ENCODE peak calls at places on chromosomes 1 and 21, in ten cellular contexts. One of them, this sample, is unnamed.

GRCh38 chr1:150365945-150366344 is 2.0 kb downstream of the RPRD2 start:
- DNase-seq in HCT116: no peak
- DNase-seq in progenitor cell of endocrine pancreas: no peak
- DNase-seq in HFFc6: no peak
- DNase-seq in RWPE1: no peak
- DNase-seq in right lobe of liver: no peak
- DNase-seq in cardiac fibroblast: peak; percentile 8
- DNase-seq in osteocyte: no peak
- DNase-seq in ovary: no peak
- DNase-seq in breast epithelium: no peak
- DNase-seq in this sample: no peak

GRCh38 chr1:90313756-90314155 is 318.8 kb downstream of the ZNF326 start:
- DNase-seq in HFFc6: no peak
- DNase-seq in cardiac fibroblast: no peak
- DNase-seq in osteocyte: no peak
- DNase-seq in RWPE1: no peak
- DNase-seq in HCT116: no peak
- DNase-seq in breast epithelium: no peak
- DNase-seq in right lobe of liver: no peak
- DNase-seq in progenitor cell of endocrine pancreas: no peak
- DNase-seq in ovary: no peak
- DNase-seq in this sample: no peak

GRCh38 chr1:28021064-28021463 is 61.3 kb downstream of the XKR8 start:
- DNase-seq in RWPE1: no peak
- DNase-seq in osteocyte: no peak
- DNase-seq in ovary: no peak
- DNase-seq in progenitor cell of endocrine pancreas: no peak
- DNase-seq in cardiac fibroblast: peak; percentile 43
- DNase-seq in right lobe of liver: no peak
- DNase-seq in breast epithelium: no peak
- DNase-seq in HFFc6: no peak
- DNase-seq in HCT116: no peak
- DNase-seq in this sample: no peak

GRCh38 chr1:150973826-150974579 is 632 bp downstream of the CERS2 start:
- DNase-seq in HFFc6: no peak
- DNase-seq in right lobe of liver: peak; percentile 61
- DNase-seq in cardiac fibroblast: no peak
- DNase-seq in osteocyte: no peak
- DNase-seq in RWPE1: no peak
- DNase-seq in ovary: peak; percentile 45
- DNase-seq in HCT116: no peak
- DNase-seq in progenitor cell of endocrine pancreas: no peak
- DNase-seq in breast epithelium: no peak
- DNase-seq in this sample: no peak

GRCh38 chr21:43766734-43767497 is 9.2 kb downstream of the CSTB start:
- DNase-seq in breast epithelium: no peak
- DNase-seq in progenitor cell of endocrine pancreas: no peak
- DNase-seq in right lobe of liver: no peak
- DNase-seq in cardiac fibroblast: no peak
- DNase-seq in osteocyte: no peak
- DNase-seq in HFFc6: no peak
- DNase-seq in HCT116: no peak
- DNase-seq in ovary: peak; percentile 54
- DNase-seq in RWPE1: no peak
- DNase-seq in this sample: no peak

GRCh38 chr1:37944091-37944763 is 2.6 kb downstream of the INPP5B start:
- DNase-seq in osteocyte: no peak
- DNase-seq in RWPE1: no peak
- DNase-seq in HFFc6: peak; percentile 25
- DNase-seq in breast epithelium: no peak
- DNase-seq in progenitor cell of endocrine pancreas: no peak
- DNase-seq in cardiac fibroblast: peak; percentile 28
- DNase-seq in HCT116: no peak
- DNase-seq in right lobe of liver: no peak
- DNase-seq in ovary: no peak
- DNase-seq in this sample: no peak

GRCh38 chr1:98056781-98057180 is 135.9 kb upstream of the DPYD start:
- DNase-seq in right lobe of liver: no peak
- DNase-seq in progenitor cell of endocrine pancreas: no peak
- DNase-seq in breast epithelium: no peak
- DNase-seq in HCT116: no peak
- DNase-seq in HFFc6: no peak
- DNase-seq in osteocyte: no peak
- DNase-seq in ovary: no peak
- DNase-seq in RWPE1: no peak
- DNase-seq in cardiac fibroblast: no peak
- DNase-seq in this sample: no peak

GRCh38 chr1:205563927-205564441 is 59.5 kb downstream of the CDK18 start:
- DNase-seq in progenitor cell of endocrine pancreas: no peak
- DNase-seq in breast epithelium: peak; percentile 78
- DNase-seq in ovary: no peak
- DNase-seq in RWPE1: no peak
- DNase-seq in right lobe of liver: peak; percentile 16
- DNase-seq in osteocyte: no peak
- DNase-seq in HCT116: no peak
- DNase-seq in cardiac fibroblast: no peak
- DNase-seq in HFFc6: no peak
- DNase-seq in this sample: no peak

GRCh38 chr1:8571200-8571984 is 246.0 kb downstream of the RERE start:
- DNase-seq in HFFc6: peak; percentile 20
- DNase-seq in RWPE1: peak; percentile 18
- DNase-seq in right lobe of liver: no peak
- DNase-seq in breast epithelium: no peak
- DNase-seq in osteocyte: no peak
- DNase-seq in cardiac fibroblast: peak; percentile 76
- DNase-seq in ovary: peak; percentile 48
- DNase-seq in progenitor cell of endocrine pancreas: peak; percentile 22
- DNase-seq in HCT116: no peak
- DNase-seq in this sample: no peak
- TF ChIP-seq CTCF in HFFc6: peak; percentile 76
- TF ChIP-seq CTCF in RWPE1: peak; percentile 54
- TF ChIP-seq CTCF in right lobe of liver: peak; percentile 59
- TF ChIP-seq CTCF in breast epithelium: peak; percentile 44
- TF ChIP-seq CTCF in osteocyte: peak; percentile 59
- TF ChIP-seq CTCF in cardiac fibroblast: peak; percentile 57
- TF ChIP-seq CTCF in ovary: peak; percentile 38
- TF ChIP-seq CTCF in progenitor cell of endocrine pancreas: peak; percentile 44
- TF ChIP-seq CTCF in HCT116: peak; percentile 43
- TF ChIP-seq CTCF in this sample: no peak

DNA sequence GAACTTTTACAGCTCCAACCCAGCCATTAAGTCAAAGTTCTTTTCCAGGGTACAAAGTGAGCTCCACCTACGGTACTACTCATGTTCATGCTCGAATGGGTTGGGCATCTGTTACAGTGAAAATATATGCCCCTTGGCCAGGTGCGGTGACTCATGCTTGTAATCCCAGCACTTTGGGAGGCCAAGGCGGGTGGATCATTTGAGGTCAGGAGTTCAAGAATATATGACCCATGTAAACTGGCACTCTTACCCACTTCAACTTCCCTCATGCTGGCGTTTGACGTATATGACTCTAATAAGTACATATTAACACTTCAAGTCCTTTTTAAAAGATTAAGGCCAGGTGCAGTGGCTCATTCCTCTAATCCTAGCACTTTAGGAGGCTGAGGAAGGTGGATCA is 71.3 kb upstream of the PKN2 start:
- DNase-seq in cardiac fibroblast: no peak
- DNase-seq in right lobe of liver: no peak
- DNase-seq in HCT116: peak; percentile 22
- DNase-seq in RWPE1: peak; percentile 64
- DNase-seq in HFFc6: no peak
- DNase-seq in progenitor cell of endocrine pancreas: no peak
- DNase-seq in breast epithelium: no peak
- DNase-seq in osteocyte: no peak
- DNase-seq in ovary: no peak
- DNase-seq in this sample: no peak
- TF ChIP-seq CTCF in cardiac fibroblast: no peak
- TF ChIP-seq CTCF in right lobe of liver: no peak
- TF ChIP-seq CTCF in HCT116: no peak
- TF ChIP-seq CTCF in RWPE1: no peak
- TF ChIP-seq CTCF in HFFc6: no peak
- TF ChIP-seq CTCF in progenitor cell of endocrine pancreas: no peak
- TF ChIP-seq CTCF in breast epithelium: no peak
- TF ChIP-seq CTCF in osteocyte: no peak
- TF ChIP-seq CTCF in ovary: no peak
- TF ChIP-seq CTCF in this sample: no peak

DNA sequence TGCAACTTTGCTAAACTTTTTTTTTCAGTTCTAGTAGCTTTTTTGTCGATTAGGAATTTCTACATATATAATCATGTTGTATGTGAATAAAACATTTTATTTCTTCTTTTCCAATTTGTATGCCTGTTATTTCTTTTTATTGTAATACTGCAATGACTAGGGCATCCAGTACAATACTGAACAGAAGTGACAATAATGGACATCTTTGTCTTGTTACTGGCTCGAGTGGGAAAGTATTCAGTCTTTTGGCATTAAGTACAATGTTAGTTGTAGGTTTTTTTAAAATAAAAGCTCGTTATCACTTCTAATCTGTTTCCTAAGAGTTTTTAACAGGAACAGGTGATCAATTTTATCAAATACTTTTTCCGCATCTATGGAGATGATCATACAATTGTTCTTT is 9.8 kb downstream of the STPG1 start:
- DNase-seq in RWPE1: no peak
- DNase-seq in right lobe of liver: no peak
- DNase-seq in progenitor cell of endocrine pancreas: no peak
- DNase-seq in HFFc6: no peak
- DNase-seq in ovary: no peak
- DNase-seq in breast epithelium: no peak
- DNase-seq in HCT116: no peak
- DNase-seq in osteocyte: no peak
- DNase-seq in cardiac fibroblast: no peak
- DNase-seq in this sample: no peak
- TF ChIP-seq CTCF in RWPE1: no peak
- TF ChIP-seq CTCF in right lobe of liver: no peak
- TF ChIP-seq CTCF in progenitor cell of endocrine pancreas: no peak
- TF ChIP-seq CTCF in HFFc6: no peak
- TF ChIP-seq CTCF in ovary: no peak
- TF ChIP-seq CTCF in breast epithelium: no peak
- TF ChIP-seq CTCF in HCT116: no peak
- TF ChIP-seq CTCF in osteocyte: no peak
- TF ChIP-seq CTCF in cardiac fibroblast: no peak
- TF ChIP-seq CTCF in this sample: no peak

GRCh38 chr21:20971296-20971921 is 26.8 kb upstream of the NCAM2 start:
- DNase-seq in cardiac fibroblast: peak; percentile 71
- DNase-seq in RWPE1: peak; percentile 40
- DNase-seq in progenitor cell of endocrine pancreas: no peak
- DNase-seq in right lobe of liver: no peak
- DNase-seq in HCT116: no peak
- DNase-seq in breast epithelium: no peak
- DNase-seq in ovary: peak; percentile 20
- DNase-seq in HFFc6: peak; percentile 40
- DNase-seq in osteocyte: no peak
- DNase-seq in this sample: peak; percentile 47
- TF ChIP-seq CTCF in cardiac fibroblast: peak; percentile 48
- TF ChIP-seq CTCF in RWPE1: peak; percentile 44
- TF ChIP-seq CTCF in progenitor cell of endocrine pancreas: peak; percentile 68
- TF ChIP-seq CTCF in right lobe of liver: peak; percentile 47
- TF ChIP-seq CTCF in HCT116: peak; percentile 10
- TF ChIP-seq CTCF in breast epithelium: no peak
- TF ChIP-seq CTCF in ovary: no peak
- TF ChIP-seq CTCF in HFFc6: peak; percentile 76
- TF ChIP-seq CTCF in osteocyte: peak; percentile 78
- TF ChIP-seq CTCF in this sample: peak; percentile 56

DNA sequence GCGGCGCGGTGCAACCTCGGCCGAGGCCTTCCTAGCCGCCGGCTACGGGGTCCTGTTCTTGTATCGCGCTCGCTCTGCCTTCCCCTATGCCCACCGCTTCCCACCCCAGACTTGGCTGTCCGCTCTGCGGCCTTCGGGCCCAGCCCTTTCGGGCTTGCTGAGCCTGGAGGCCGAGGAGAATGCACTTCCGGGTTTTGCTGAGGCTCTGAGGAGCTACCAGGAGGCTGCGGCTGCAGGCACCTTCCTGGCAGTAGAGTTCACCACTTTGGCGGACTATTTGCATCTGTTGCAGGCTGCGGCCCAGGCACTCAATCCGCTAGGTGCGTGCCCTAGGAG is 379 bp downstream of the PPCS start:
- DNase-seq in RWPE1: peak; percentile 45
- DNase-seq in cardiac fibroblast: peak; percentile 72
- DNase-seq in HCT116: no peak
- DNase-seq in ovary: no peak
- DNase-seq in HFFc6: peak; percentile 24
- DNase-seq in right lobe of liver: peak; percentile 64
- DNase-seq in breast epithelium: peak; percentile 24
- DNase-seq in progenitor cell of endocrine pancreas: no peak
- DNase-seq in osteocyte: no peak
- DNase-seq in this sample: no peak
- TF ChIP-seq CTCF in RWPE1: no peak
- TF ChIP-seq CTCF in cardiac fibroblast: no peak
- TF ChIP-seq CTCF in HCT116: no peak
- TF ChIP-seq CTCF in ovary: no peak
- TF ChIP-seq CTCF in HFFc6: no peak
- TF ChIP-seq CTCF in right lobe of liver: no peak
- TF ChIP-seq CTCF in breast epithelium: no peak
- TF ChIP-seq CTCF in progenitor cell of endocrine pancreas: no peak
- TF ChIP-seq CTCF in osteocyte: no peak
- TF ChIP-seq CTCF in this sample: no peak

GRCh38 chr1:50023292-50024159 is at the start of gene AGBL4:
- DNase-seq in HCT116: no peak
- DNase-seq in RWPE1: peak; percentile 23
- DNase-seq in cardiac fibroblast: peak; percentile 2
- DNase-seq in osteocyte: no peak
- DNase-seq in HFFc6: no peak
- DNase-seq in ovary: peak; percentile 20
- DNase-seq in progenitor cell of endocrine pancreas: peak; percentile 31
- DNase-seq in right lobe of liver: peak; percentile 55
- DNase-seq in breast epithelium: peak; percentile 37
- DNase-seq in this sample: peak; percentile 57
- TF ChIP-seq CTCF in HCT116: no peak
- TF ChIP-seq CTCF in RWPE1: no peak
- TF ChIP-seq CTCF in cardiac fibroblast: no peak
- TF ChIP-seq CTCF in osteocyte: no peak
- TF ChIP-seq CTCF in HFFc6: no peak
- TF ChIP-seq CTCF in ovary: no peak
- TF ChIP-seq CTCF in progenitor cell of endocrine pancreas: no peak
- TF ChIP-seq CTCF in right lobe of liver: no peak
- TF ChIP-seq CTCF in breast epithelium: no peak
- TF ChIP-seq CTCF in this sample: no peak

DNA sequence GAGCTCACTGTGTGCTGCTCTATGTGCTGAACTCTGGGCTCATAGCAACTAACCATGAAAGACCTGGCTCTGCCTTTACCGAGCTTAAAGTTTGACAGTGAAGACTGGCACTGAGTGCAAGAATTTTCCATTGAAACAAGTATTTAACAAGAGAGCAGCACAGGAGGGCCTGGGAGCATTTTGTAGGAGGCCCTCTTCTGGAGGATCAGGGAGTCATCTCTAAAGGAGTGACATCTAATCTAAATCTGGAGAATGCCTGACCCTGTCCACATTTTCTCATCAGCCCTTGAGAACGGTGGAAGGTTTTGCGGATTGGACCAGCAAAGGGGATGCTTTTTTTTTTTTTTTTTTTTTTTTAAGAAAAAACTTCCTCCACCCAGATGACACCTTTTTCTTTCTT is 150.8 kb downstream of the ROR1 start:
- DNase-seq in RWPE1: no peak
- DNase-seq in cardiac fibroblast: no peak
- DNase-seq in right lobe of liver: no peak
- DNase-seq in HCT116: no peak
- DNase-seq in HFFc6: no peak
- DNase-seq in osteocyte: no peak
- DNase-seq in breast epithelium: no peak
- DNase-seq in progenitor cell of endocrine pancreas: no peak
- DNase-seq in ovary: no peak
- DNase-seq in this sample: no peak
- TF ChIP-seq CTCF in RWPE1: no peak
- TF ChIP-seq CTCF in cardiac fibroblast: no peak
- TF ChIP-seq CTCF in right lobe of liver: no peak
- TF ChIP-seq CTCF in HCT116: no peak
- TF ChIP-seq CTCF in HFFc6: peak; percentile 23
- TF ChIP-seq CTCF in osteocyte: peak; percentile 16
- TF ChIP-seq CTCF in breast epithelium: no peak
- TF ChIP-seq CTCF in progenitor cell of endocrine pancreas: no peak
- TF ChIP-seq CTCF in ovary: no peak
- TF ChIP-seq CTCF in this sample: no peak